ENCODE peak calls at places on chromosomes 1 and 21, in five cellular contexts. One of them, this sample, is unnamed.

GRCh38 chr1:92862605-92863004 is 30.8 kb downstream of the RPL5 start:
- DNase-seq in stimulated activated CD4-positive, alpha-beta T cell treated with anti-CD3 and anti-CD28 coated beads, Interleukin-15, amount 100 ng/mL, for 48 hours: no peak
- DNase-seq in upper lobe of right lung: no peak
- DNase-seq in left colon: no peak
- DNase-seq in GF-D8: no peak
- DNase-seq in this sample: no peak

GRCh38 chr1:52474807-52475206 is 70.4 kb downstream of the PRPF38A start:
- DNase-seq in stimulated activated CD4-positive, alpha-beta T cell treated with anti-CD3 and anti-CD28 coated beads, Interleukin-15, amount 100 ng/mL, for 48 hours: no peak
- DNase-seq in upper lobe of right lung: no peak
- DNase-seq in left colon: no peak
- DNase-seq in GF-D8: no peak
- DNase-seq in this sample: no peak

GRCh38 chr1:17163371-17163770 is 41.6 kb upstream of the PADI1 start:
- DNase-seq in stimulated activated CD4-positive, alpha-beta T cell treated with anti-CD3 and anti-CD28 coated beads, Interleukin-15, amount 100 ng/mL, for 48 hours: no peak
- DNase-seq in upper lobe of right lung: no peak
- DNase-seq in left colon: no peak
- DNase-seq in GF-D8: no peak
- DNase-seq in this sample: no peak

GRCh38 chr1:229221106-229222019 is 49.5 kb upstream of the RAB4A start:
- DNase-seq in stimulated activated CD4-positive, alpha-beta T cell treated with anti-CD3 and anti-CD28 coated beads, Interleukin-15, amount 100 ng/mL, for 48 hours: no peak
- DNase-seq in upper lobe of right lung: no peak
- DNase-seq in left colon: peak
- DNase-seq in GF-D8: no peak
- DNase-seq in this sample: no peak

GRCh38 chr1:38194486-38194885 is 147.9 kb upstream of the POU3F1 start:
- DNase-seq in stimulated activated CD4-positive, alpha-beta T cell treated with anti-CD3 and anti-CD28 coated beads, Interleukin-15, amount 100 ng/mL, for 48 hours: no peak
- DNase-seq in upper lobe of right lung: peak
- DNase-seq in left colon: no peak
- DNase-seq in GF-D8: no peak
- DNase-seq in this sample: no peak

GRCh38 chr1:5503556-5504363 is 488.5 kb downstream of the NPHP4 start:
- DNase-seq in stimulated activated CD4-positive, alpha-beta T cell treated with anti-CD3 and anti-CD28 coated beads, Interleukin-15, amount 100 ng/mL, for 48 hours: no peak
- DNase-seq in upper lobe of right lung: peak
- DNase-seq in left colon: no peak
- DNase-seq in GF-D8: no peak
- DNase-seq in this sample: no peak

GRCh38 chr21:36347962-36348328 is 27.9 kb downstream of the MORC3 start:
- DNase-seq in stimulated activated CD4-positive, alpha-beta T cell treated with anti-CD3 and anti-CD28 coated beads, Interleukin-15, amount 100 ng/mL, for 48 hours: no peak
- DNase-seq in upper lobe of right lung: no peak
- DNase-seq in left colon: no peak
- DNase-seq in GF-D8: no peak
- DNase-seq in this sample: no peak

GRCh38 chr1:193558491-193559028 is 372.1 kb upstream of the B3GALT2 start:
- DNase-seq in stimulated activated CD4-positive, alpha-beta T cell treated with anti-CD3 and anti-CD28 coated beads, Interleukin-15, amount 100 ng/mL, for 48 hours: no peak
- DNase-seq in upper lobe of right lung: no peak
- DNase-seq in left colon: no peak
- DNase-seq in GF-D8: no peak
- DNase-seq in this sample: peak

GRCh38 chr1:62318320-62318755 is 896 bp downstream of the KANK4 start:
- DNase-seq in stimulated activated CD4-positive, alpha-beta T cell treated with anti-CD3 and anti-CD28 coated beads, Interleukin-15, amount 100 ng/mL, for 48 hours: no peak
- DNase-seq in upper lobe of right lung: no peak
- DNase-seq in left colon: no peak
- DNase-seq in GF-D8: no peak
- DNase-seq in this sample: no peak

GRCh38 chr1:180309338-180309737 is 79.3 kb downstream of the LHX4 start:
- DNase-seq in stimulated activated CD4-positive, alpha-beta T cell treated with anti-CD3 and anti-CD28 coated beads, Interleukin-15, amount 100 ng/mL, for 48 hours: no peak
- DNase-seq in upper lobe of right lung: no peak
- DNase-seq in left colon: no peak
- DNase-seq in GF-D8: no peak
- DNase-seq in this sample: no peak

GRCh38 chr1:90710579-90711536 is 6.2 kb downstream of the BARHL2 start:
- DNase-seq in stimulated activated CD4-positive, alpha-beta T cell treated with anti-CD3 and anti-CD28 coated beads, Interleukin-15, amount 100 ng/mL, for 48 hours: no peak
- DNase-seq in upper lobe of right lung: no peak
- DNase-seq in left colon: no peak
- DNase-seq in GF-D8: no peak
- DNase-seq in this sample: no peak

GRCh38 chr21:45073301-45074047 is 906 bp upstream of the ADARB1 start:
- DNase-seq in stimulated activated CD4-positive, alpha-beta T cell treated with anti-CD3 and anti-CD28 coated beads, Interleukin-15, amount 100 ng/mL, for 48 hours: no peak
- DNase-seq in upper lobe of right lung: peak
- DNase-seq in left colon: peak
- DNase-seq in GF-D8: no peak
- DNase-seq in this sample: no peak

GRCh38 chr1:61073871-61074270 is 8.5 kb upstream of the NFIA start:
- DNase-seq in stimulated activated CD4-positive, alpha-beta T cell treated with anti-CD3 and anti-CD28 coated beads, Interleukin-15, amount 100 ng/mL, for 48 hours: no peak
- DNase-seq in upper lobe of right lung: no peak
- DNase-seq in left colon: no peak
- DNase-seq in GF-D8: no peak
- DNase-seq in this sample: no peak

This sample was measured in SIG-M5.